ENCODE peak calls at places on chromosomes 16 and 17, in ten cellular contexts. F is C1 segment of cervical spinal cord, M is heart right ventricle, T is RWPE2, X is kidney epithelial cell, E is SJCRH30, R is T-helper 1 cell, K is T-cell, P is Daoy, Z is astrocyte of the spinal cord. O is an unnamed sample.

GRCh38 chr16:74700206-74701040 is at the start of gene MLKL:
- DNase-seq in F (no peak), M (peak), T (no peak), X (peak), E (peak), R (peak), K (peak), P (peak), Z (no peak), O (peak)

GRCh38 chr17:9937164-9937835 is 32.2 kb upstream of the RCVRN start:
- DNase-seq in F (peak), M (peak), T (no peak), X (no peak), E (no peak), R (no peak), K (no peak), P (no peak), Z (peak), O (no peak)

GRCh38 chr17:41792835-41793748 is 6.6 kb upstream of the JUP start:
- DNase-seq in F (no peak), M (peak), T (peak), X (no peak), E (peak), R (no peak), K (no peak), P (peak), Z (no peak), O (no peak)

GRCh38 chr17:81309859-81310839 is 15.0 kb upstream of the SLC38A10 start:
- DNase-seq in F (no peak), M (no peak), T (no peak), X (no peak), E (peak), R (no peak), K (no peak), P (no peak), Z (no peak), O (no peak)

GRCh38 chr16:65769055-65769465 is 597.4 kb upstream of the CDH5 start:
- DNase-seq in F (no peak), M (no peak), T (no peak), X (no peak), E (no peak), R (no peak), K (no peak), P (no peak), Z (no peak), O (no peak)

GRCh38 chr17:50944902-50945720 is 79.0 kb upstream of the TOB1 start:
- DNase-seq in F (no peak), M (no peak), T (peak), X (no peak), E (no peak), R (no peak), K (no peak), P (no peak), Z (no peak), O (no peak)

GRCh38 chr16:30956601-30957455 is 726 bp upstream of the SETD1A start:
- DNase-seq in F (peak), M (peak), T (peak), X (peak), E (peak), R (peak), K (peak), P (peak), Z (peak), O (peak)

GRCh38 chr16:3980311-3981111 is 100.0 kb upstream of the CREBBP start:
- DNase-seq in F (no peak), M (no peak), T (no peak), X (no peak), E (peak), R (no peak), K (no peak), P (peak), Z (peak), O (no peak)

GRCh38 chr16:17635183-17635582 is 164.4 kb upstream of the XYLT1 start:
- DNase-seq in F (no peak), M (no peak), T (no peak), X (no peak), E (no peak), R (no peak), K (no peak), P (no peak), Z (no peak), O (no peak)

GRCh38 chr17:58452738-58453137 is 35.4 kb upstream of the RNF43 start:
- DNase-seq in F (no peak), M (no peak), T (no peak), X (peak), E (peak), R (no peak), K (no peak), P (peak), Z (no peak), O (no peak)